ENCODE peak calls at places on chromosome 15, in five cellular contexts. F, M, Q, P and T are unnamed samples.

GRCh38 chr15:96126859-96127258 is 203.6 kb upstream of the NR2F2 start:
- DNase-seq in F (no peak), M (no peak), Q (no peak), P (no peak), T (no peak)

GRCh38 chr15:34616613-34617012 is 33.2 kb upstream of the GOLGA8B start:
- DNase-seq in F (peak), M (peak), Q (no peak), P (no peak), T (peak)

GRCh38 chr15:60649845-60650548 is 171.1 kb upstream of the ICE2 start:
- DNase-seq in F (no peak), M (no peak), Q (peak), P (no peak), T (peak)

GRCh38 chr15:59828262-59828661 is 139.1 kb upstream of the BNIP2 start:
- DNase-seq in F (no peak), M (no peak), Q (no peak), P (no peak), T (no peak)

GRCh38 chr15:98330692-98331435 is 317.5 kb upstream of the IGF1R start:
- DNase-seq in F (no peak), M (no peak), Q (no peak), P (no peak), T (no peak)

GRCh38 chr15:77852241-77853007 is 219.7 kb upstream of the LINGO1 start:
- DNase-seq in F (no peak), M (no peak), Q (no peak), P (no peak), T (no peak)

GRCh38 chr15:29945943-29946591 is 123.8 kb upstream of the TJP1 start:
- DNase-seq in F (no peak), M (no peak), Q (no peak), P (no peak), T (no peak)

GRCh38 chr15:43927203-43927602 is 100.4 kb downstream of the WDR76 start:
- DNase-seq in F (no peak), M (no peak), Q (no peak), P (no peak), T (no peak)

GRCh38 chr15:65194826-65195541 is 9.8 kb upstream of the CLPX start:
- DNase-seq in F (no peak), M (no peak), Q (no peak), P (no peak), T (no peak)

GRCh38 chr15:78382114-78382886 is 42.1 kb downstream of the CRABP1 start:
- DNase-seq in F (no peak), M (no peak), Q (no peak), P (no peak), T (no peak)

GRCh38 chr15:25693321-25694237 is 169.5 kb downstream of the ATP10A start:
- DNase-seq in F (peak), M (peak), Q (no peak), P (no peak), T (peak)

GRCh38 chr15:87212041-87212440 is 1044.5 kb downstream of the NTRK3 start:
- DNase-seq in F (no peak), M (no peak), Q (no peak), P (no peak), T (no peak)

GRCh38 chr15:81235781-81236507 is 39.3 kb downstream of the IL16 start:
- DNase-seq in F (peak), M (peak), Q (no peak), P (no peak), T (no peak)

GRCh38 chr15:80173022-80173759 is 20.4 kb downstream of the FAH start:
- DNase-seq in F (peak), M (peak), Q (no peak), P (peak), T (peak)

GRCh38 chr15:78991476-78991875 is 46.6 kb upstream of the CTSH start:
- DNase-seq in F (no peak), M (no peak), Q (no peak), P (no peak), T (no peak)

GRCh38 chr15:28903555-28903954 is 17.8 kb downstream of the APBA2 start:
- DNase-seq in F (no peak), M (no peak), Q (no peak), P (no peak), T (no peak)

GRCh38 chr15:62066663-62067447 is at the start of gene C2CD4A:
- DNase-seq in F (peak), M (no peak), Q (no peak), P (peak), T (peak)

GRCh38 chr15:55992769-55993110 is 672 bp downstream of the NEDD4 start:
- DNase-seq in F (no peak), M (no peak), Q (no peak), P (no peak), T (peak)

GRCh38 chr15:100918690-100919480 is at the start of gene LRRK1:
- DNase-seq in F (peak), M (peak), Q (no peak), P (no peak), T (no peak)

GRCh38 chr15:77266708-77267387 is 153.1 kb downstream of the PEAK1 start:
- DNase-seq in F (peak), M (no peak), Q (no peak), P (peak), T (no peak)

DNA sequence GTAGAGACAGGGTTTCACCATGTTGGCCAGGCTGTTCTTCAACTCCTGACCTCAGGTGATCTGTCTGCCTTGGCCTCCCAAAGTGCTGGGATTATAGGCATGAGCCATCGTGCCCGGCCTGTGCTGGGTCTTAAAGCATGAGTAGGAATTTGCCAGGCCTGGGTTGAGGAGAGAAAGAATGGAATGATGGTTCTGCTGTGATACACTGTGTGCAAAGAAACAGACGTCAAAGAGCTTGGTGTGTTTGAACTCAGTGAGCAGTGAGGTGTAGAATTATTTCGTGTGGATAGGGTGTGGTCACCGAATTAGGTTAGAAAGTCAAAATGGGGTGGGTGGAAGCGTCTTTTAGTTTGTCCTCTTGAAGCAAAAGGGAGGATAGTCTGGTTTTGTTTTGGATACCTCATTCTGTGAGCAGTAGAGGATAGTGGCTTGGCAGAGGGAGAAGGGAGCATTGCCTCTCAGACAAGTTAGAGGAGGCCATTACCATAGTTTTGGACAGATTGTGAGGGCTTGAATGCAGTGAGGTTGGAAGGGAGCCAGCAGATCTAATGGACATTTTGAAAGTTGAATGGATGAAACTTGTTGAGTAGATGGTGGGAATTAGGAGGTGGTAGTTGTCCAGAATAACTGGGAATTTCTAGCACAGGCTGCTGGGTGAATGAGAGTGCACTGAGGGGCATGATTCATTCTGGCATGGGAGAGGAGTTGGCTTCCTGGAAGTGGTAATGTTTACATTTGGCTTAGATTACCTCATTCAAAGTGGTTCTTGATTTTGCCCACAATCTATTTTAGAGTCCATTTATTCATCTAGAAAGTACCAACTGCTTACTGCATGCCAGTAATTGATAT is 27.2 kb downstream of the AKAP13 start:
- DNase-seq in F (peak), M (no peak), Q (no peak), P (no peak), T (peak)
- TF ChIP-seq KDM1A in F (no peak), M (no peak), Q (no peak), P (no peak), T (no peak)

GRCh38 chr15:90305932-90306331 is 40.5 kb downstream of the NGRN start:
- DNase-seq in F (no peak), M (no peak), Q (no peak), P (no peak), T (no peak)

GRCh38 chr15:90301901-90302300 is 36.4 kb downstream of the NGRN start:
- DNase-seq in F (no peak), M (no peak), Q (no peak), P (no peak), T (peak)

GRCh38 chr15:90307661-90308060 is 42.2 kb downstream of the NGRN start:
- DNase-seq in F (no peak), M (no peak), Q (no peak), P (no peak), T (no peak)

GRCh38 chr15:90309050-90309449 is 43.0 kb upstream of the ZNF774 start:
- DNase-seq in F (no peak), M (no peak), Q (no peak), P (no peak), T (no peak)

GRCh38 chr15:90306560-90306959 is 41.1 kb downstream of the NGRN start:
- DNase-seq in F (no peak), M (no peak), Q (peak), P (no peak), T (no peak)
- TF ChIP-seq MAX in F (no peak), M (no peak), Q (no peak), P (no peak), T (no peak)

DNA sequence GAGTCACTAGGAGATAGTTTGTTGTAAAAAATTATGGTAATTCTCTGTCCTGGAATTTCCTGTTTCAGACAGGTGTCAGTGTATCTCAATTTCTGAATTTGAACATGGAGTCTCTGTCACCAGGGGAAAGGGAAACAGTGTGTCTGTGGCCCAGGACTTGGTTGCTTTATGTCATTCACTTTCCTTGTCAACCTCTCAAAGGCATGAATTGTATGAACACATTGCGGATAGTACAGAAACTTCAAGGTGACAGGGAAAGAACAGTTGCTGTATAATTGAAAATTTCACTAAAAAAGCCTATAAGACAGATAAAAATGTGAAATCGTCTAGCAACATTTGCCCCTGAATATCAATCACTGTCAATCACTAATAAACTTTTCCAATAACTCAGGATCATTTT is 175.0 kb upstream of the DPH6 start:
- DNase-seq in F (no peak), M (no peak), Q (no peak), P (no peak), T (no peak)
- TF ChIP-seq KDM1A in F (no peak), M (no peak), Q (no peak), P (no peak), T (no peak)

DNA sequence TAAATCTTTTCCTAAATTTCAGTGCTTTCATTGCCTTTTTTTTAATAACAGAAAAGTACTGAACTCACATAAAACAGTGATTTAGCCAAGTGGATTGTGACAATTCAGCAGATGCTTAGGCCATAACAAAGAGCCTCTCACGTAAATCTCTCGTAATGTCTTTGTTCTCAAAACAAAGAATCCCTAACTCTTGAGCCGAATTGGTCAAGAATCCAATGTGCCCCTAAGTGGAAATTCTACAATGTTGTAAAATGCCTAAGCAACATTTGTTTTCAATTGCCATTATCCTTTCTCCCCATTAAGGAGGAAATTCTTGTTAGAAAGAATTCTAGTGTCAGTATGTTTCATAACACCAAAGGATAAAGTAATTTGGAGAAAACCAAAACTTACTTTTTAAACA is 235.7 kb upstream of the THBS1 start:
- DNase-seq in F (no peak), M (no peak), Q (no peak), P (no peak), T (no peak)
- TF ChIP-seq MAX in F (no peak), M (no peak), Q (no peak), P (no peak), T (no peak)

GRCh38 chr15:69472046-69472445 is 19.4 kb downstream of the RPLP1 start:
- DNase-seq in F (no peak), M (no peak), Q (no peak), P (no peak), T (no peak)
- TF ChIP-seq KDM1A in F (no peak), M (no peak), Q (no peak), P (no peak), T (no peak)

DNA sequence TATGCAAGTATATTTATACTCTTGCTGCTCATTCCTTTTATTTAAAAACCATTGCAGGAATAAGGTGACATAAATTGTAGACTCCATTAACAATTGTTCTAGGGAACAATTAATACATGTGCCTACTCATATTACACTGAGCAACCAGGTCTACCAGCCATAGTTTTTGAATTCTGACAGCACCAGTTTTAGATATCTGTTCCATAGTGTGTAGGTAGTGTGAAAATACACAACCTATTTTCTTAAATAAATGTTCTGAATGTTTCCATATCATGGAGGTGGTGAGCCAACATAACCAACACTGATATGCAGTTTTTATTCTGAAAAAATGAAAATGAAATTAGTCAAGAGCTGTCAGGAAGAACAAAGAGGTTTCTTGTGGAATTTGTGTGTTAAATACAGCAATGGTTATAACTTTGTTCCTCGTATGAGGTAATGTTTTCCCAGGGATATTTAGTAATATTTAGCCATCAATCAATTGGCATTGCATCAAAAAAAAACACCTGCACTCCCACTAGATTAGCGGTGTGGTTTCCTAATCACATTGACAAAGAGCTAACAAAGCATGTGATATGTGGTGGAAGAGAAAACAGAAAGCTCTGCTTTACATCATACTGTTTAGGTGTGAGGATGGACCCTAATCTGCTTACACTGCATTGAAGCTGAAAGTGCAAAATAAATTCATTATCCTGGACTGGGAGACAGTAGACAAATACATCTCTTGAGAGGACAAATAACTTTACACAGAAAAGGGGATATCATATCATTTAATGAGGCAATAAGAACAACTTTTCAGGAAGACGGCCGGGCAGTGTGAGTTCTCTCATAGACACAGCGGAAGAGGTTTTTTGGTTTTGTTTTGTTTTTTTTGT is 369.5 kb upstream of the THBS1 start:
- DNase-seq in F (no peak), M (no peak), Q (no peak), P (no peak), T (peak)
- TF ChIP-seq MAX in F (no peak), M (no peak), Q (no peak), P (no peak), T (no peak)

DNA sequence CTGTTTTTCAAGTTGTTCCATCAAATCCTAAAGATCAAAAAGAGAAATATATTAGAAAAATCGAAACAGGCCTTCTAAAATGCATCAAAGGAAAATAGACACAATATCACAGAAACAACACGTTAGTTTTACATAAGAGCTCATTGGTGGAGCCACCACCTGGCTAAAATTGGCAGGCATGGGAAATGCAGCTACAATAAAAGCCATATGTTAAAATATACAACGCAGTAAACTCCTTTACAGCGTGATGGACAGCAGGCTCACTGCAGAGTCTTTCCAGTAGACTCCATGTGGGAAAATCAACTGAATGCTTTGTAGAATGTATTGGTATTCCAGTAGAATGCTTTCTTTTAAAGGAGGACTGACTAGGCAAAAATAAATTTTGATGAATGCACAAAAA is 40.9 kb upstream of the MYO5C start:
- DNase-seq in F (peak), M (peak), Q (no peak), P (no peak), T (no peak)
- TF ChIP-seq KDM1A in F (no peak), M (no peak), Q (no peak), P (no peak), T (no peak)

GRCh38 chr15:37788767-37789391 is 145.6 kb upstream of the TMCO5A start:
- DNase-seq in F (no peak), M (no peak), Q (no peak), P (no peak), T (no peak)
- TF ChIP-seq MAX in F (no peak), M (no peak), Q (no peak), P (no peak), T (no peak)

DNA sequence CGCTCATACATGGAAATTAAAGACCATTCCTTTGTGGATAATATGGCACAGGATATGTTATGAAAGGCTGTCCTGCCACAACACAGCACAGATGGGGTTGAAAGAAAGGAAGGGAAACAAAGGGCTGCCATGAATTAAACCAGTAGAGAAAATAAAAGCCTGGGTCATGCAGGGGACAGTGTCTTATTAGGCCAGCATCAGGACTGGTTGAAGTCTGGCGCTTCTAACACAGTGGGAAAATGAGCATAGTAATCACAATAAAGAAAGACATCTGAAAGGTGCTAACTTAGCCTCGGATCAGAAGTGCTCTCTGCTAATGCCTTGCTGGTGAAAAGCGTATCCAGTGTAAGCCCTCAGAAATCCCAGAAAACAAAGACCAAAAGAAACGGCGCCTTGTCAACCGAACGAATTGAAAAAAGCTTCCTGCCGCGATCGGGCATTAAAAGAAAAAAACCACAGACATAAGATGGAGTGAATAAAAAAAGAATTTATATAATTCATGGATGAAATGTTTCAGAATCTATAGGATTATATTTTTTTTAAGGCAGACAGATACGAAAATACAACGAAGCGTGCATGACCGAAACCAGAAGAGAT is 578 bp upstream of the MKRN3 start:
- DNase-seq in F (no peak), M (peak), Q (no peak), P (no peak), T (no peak)
- TF ChIP-seq KDM1A in F (no peak), M (no peak), Q (no peak), P (no peak), T (no peak)

GRCh38 chr15:57861039-57861638 is 154.6 kb downstream of the POLR2M start:
- DNase-seq in F (peak), M (peak), Q (peak), P (no peak), T (peak)
- TF ChIP-seq MAX in F (no peak), M (no peak), Q (no peak), P (no peak), T (no peak)